ENCODE peak calls at places on chromosomes 5 and 9, in five cellular contexts. T, C, K, A and L are unnamed samples. For H3K36me3 and H3K9me3, the result is how much of the 10 kb centered on the place peaks cover.

GRCh38 chr9:73132034-73132776 is 19.5 kb upstream of the ANXA1 start:
- DNase-seq in T (peak), C (no peak), A (peak), K (peak), L (peak)

GRCh38 chr5:133054697-133055471 is 3.1 kb downstream of the HSPA4 start:
- DNase-seq in T (no peak), C (no peak), K (no peak), A (no peak), L (no peak)

GRCh38 chr5:142697356-142697807 is 11.5 kb upstream of the FGF1 start:
- DNase-seq in T (no peak), K (no peak), A (peak), C (no peak), L (peak)

GRCh38 chr5:113282470-113282869 is 152.3 kb downstream of the TSSK1B start:
- DNase-seq in C (no peak), A (no peak), T (no peak), K (no peak), L (no peak)

GRCh38 chr5:134649163-134649916 is 755 bp downstream of the SEC24A start:
- DNase-seq in K (no peak), T (no peak), A (peak), C (no peak), L (no peak)

GRCh38 chr9:113056191-113057106 is at the start of gene ZFP37:
- DNase-seq in A (peak), K (peak), C (peak), T (peak), L (peak)

GRCh38 chr9:26129216-26129615 is 451.0 kb upstream of the TUSC1 start:
- DNase-seq in K (no peak), T (no peak), A (no peak), C (no peak), L (no peak)

GRCh38 chr5:164475339-164475977 is 970.0 kb downstream of the MAT2B start:
- DNase-seq in C (no peak), T (no peak), K (no peak), A (no peak), L (no peak)

GRCh38 chr5:156640751-156641241 is 209.3 kb upstream of the PPP1R2B start:
- DNase-seq in C (no peak), K (no peak), T (no peak), A (no peak), L (no peak)

GRCh38 chr9:101711330-101711941 is 27.0 kb downstream of the GRIN3A start:
- DNase-seq in A (no peak), C (no peak), T (no peak), K (peak), L (no peak)

GRCh38 chr5:65017636-65018035 is 248.9 kb downstream of the CWC27 start:
- DNase-seq in K (no peak), A (no peak), T (no peak), C (no peak), L (no peak)

GRCh38 chr5:33556330-33557328 is 115.9 kb downstream of the TARS1 start:
- DNase-seq in C (no peak), T (no peak), A (no peak), K (no peak), L (no peak)

GRCh38 chr5:159533197-159533596 is 202.9 kb upstream of the IL12B start:
- DNase-seq in C (no peak), T (no peak), A (no peak), K (no peak), L (no peak)

GRCh38 chr5:77970891-77971290 is 194.8 kb upstream of the TBCA start:
- DNase-seq in A (no peak), C (no peak), K (no peak), T (no peak), L (no peak)

GRCh38 chr5:77974576-77974975 is 198.4 kb upstream of the TBCA start:
- DNase-seq in K (no peak), T (no peak), A (no peak), C (no peak), L (no peak)

GRCh38 chr5:77972545-77973252 is 196.6 kb upstream of the TBCA start:
- DNase-seq in K (no peak), A (no peak), T (no peak), C (no peak), L (no peak)

GRCh38 chr5:77971965-77972544 is 195.9 kb upstream of the TBCA start:
- DNase-seq in C (no peak), A (no peak), T (no peak), K (no peak), L (no peak)

DNA sequence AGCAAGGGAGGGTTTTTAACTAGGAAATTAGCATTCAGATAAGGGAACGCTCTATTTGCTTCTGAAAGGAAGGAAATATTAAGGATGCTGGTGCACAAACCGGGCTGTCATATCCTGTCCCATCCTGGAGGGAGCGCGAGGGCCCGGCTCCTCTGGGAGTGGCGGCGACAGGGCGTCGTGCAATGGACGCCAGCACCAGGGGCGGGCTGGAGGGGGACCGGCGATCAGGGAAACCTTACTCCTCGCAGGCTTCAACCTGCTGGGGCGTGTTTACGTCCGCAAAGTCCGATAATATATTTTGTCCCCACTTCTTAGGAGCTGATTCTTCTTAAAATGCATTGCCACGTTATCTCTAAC is 197.1 kb upstream of the TBCA start:
- DNase-seq in K (no peak), T (no peak), A (no peak), C (no peak), L (no peak)
- H3K36me3 ChIP-seq in K (under half), T (under half), A (under half), C (under half), L (under half)

DNA sequence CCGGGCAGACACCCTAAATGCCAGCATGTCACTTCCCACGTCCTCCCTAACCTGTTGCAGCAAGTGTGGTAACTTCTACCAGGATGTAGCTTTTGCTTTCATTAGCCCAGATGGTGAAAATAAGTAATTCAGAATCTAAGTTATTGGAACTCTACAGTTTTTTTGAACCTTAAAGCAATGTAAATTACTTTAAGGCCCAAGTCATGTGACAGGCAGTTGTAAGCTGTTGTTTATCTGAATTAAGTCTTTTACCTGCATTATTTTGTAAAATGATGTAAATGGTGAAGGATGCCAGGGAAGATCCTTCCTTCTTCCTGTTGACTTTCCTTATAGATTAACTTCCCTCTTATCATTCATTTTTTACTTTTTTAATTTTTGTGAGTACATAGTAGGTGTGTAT is 670.2 kb downstream of the SEMA5A start:
- DNase-seq in K (no peak), T (no peak), A (no peak), C (no peak), L (no peak)
- H3K9me3 ChIP-seq in K (under half), T (under half), A (under half), C (under half), L (under half)

GRCh38 chr9:127847833-127848755 is 6.4 kb downstream of the ENG start:
- DNase-seq in T (no peak), K (no peak), A (no peak), C (no peak), L (no peak)
- H3K4me3 ChIP-seq in T (no peak), K (no peak), A (no peak), C (peak), L (peak)

GRCh38 chr9:93500571-93501298 is 47.4 kb upstream of the FAM120AOS start:
- DNase-seq in A (no peak), C (no peak), T (no peak), K (no peak), L (no peak)

GRCh38 chr9:93505518-93506123 is 52.2 kb upstream of the FAM120AOS start:
- DNase-seq in T (no peak), K (no peak), A (no peak), C (no peak), L (no peak)

GRCh38 chr9:93501406-93501805 is 48.0 kb upstream of the FAM120AOS start:
- DNase-seq in K (no peak), A (no peak), C (no peak), T (no peak), L (no peak)

GRCh38 chr9:93507780-93508179 is 54.4 kb upstream of the FAM120AOS start:
- DNase-seq in K (no peak), C (no peak), A (no peak), T (no peak), L (no peak)

DNA sequence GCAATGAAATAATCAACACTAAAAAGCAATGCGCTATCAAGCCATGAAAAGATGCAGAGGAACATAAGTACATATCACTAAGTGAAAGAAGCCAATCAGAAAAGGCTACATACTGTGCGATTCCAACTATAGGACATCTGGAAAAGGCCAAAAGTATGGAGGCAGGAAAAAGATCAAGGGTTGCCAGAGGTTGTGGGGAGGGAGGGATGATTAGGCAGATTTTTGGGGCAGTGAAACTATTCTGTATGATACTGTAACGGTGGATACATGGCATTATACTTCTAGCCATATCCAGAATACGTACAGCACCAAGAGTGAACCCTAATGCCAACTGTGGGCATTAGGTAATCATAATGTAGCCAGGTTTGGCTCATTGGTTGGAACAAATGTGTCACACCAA is 50.0 kb upstream of the FAM120AOS start:
- DNase-seq in T (no peak), A (no peak), K (no peak), C (no peak), L (no peak)
- H3K36me3 ChIP-seq in T (under half), A (under half), K (under half), C (under half), L (under half)

DNA sequence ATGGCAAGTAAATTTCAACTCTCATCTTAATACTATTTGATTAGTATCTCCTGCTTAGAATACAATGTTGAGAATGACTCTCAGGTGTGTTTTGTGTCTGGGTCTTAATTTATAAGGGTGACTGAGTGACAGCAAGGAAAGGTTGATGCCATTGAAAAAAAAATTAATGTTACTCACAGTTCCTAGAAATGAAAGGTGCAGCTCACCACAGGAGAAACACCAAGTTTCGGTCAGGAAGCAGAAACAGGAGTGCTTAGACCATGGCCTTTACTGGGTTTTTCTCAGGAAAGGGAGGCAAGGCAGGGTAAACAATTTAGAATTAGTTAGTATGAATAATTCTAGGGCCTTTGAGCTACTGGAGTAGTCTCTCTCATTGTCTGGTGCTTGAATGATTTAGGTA is 159.2 kb upstream of the C9orf72 start:
- DNase-seq in K (no peak), T (no peak), C (no peak), A (no peak), L (no peak)
- H3K9me3 ChIP-seq in K (under half), T (under half), C (under half), A (under half), L (under half)